ENCODE peak calls at places on chromosomes 11 and 22, in nine cellular contexts. Y is CD8-positive, alpha-beta T cell; R is RWPE1; Z is A549; W is PC-3; A is stomach; D is right lobe of liver; O is endothelial cell of umbilical vein; F is fibroblast of lung. X is an unnamed sample.

GRCh38 chr11:68146010-68146540 is 24.9 kb upstream of the CHKA start:
- DNase-seq in Y (no peak), R (no peak), Z (peak; percentile 49), W (peak; percentile 77), A (peak; percentile 99), D (peak; percentile 97), O (peak; percentile 55), F (peak; percentile 19), X (no peak)

GRCh38 chr11:119493712-119494111 is 70.7 kb upstream of the THY1 start:
- DNase-seq in Y (no peak), R (peak; percentile 27), Z (no peak), W (peak; percentile 69), A (peak; percentile 39), D (no peak), O (peak; percentile 13), F (peak; percentile 26), X (no peak)

GRCh38 chr11:58742981-58743880 is 11.5 kb upstream of the GLYAT start:
- DNase-seq in Y (no peak), R (no peak), Z (no peak), W (no peak), A (no peak), D (no peak), O (no peak), F (no peak), X (no peak)

GRCh38 chr11:12029738-12030363 is 21.4 kb upstream of the DKK3 start:
- DNase-seq in Y (no peak), R (peak; percentile 44), Z (no peak), W (peak; percentile 89), A (no peak), D (no peak), O (peak; percentile 52), F (peak; percentile 55), X (no peak)

GRCh38 chr11:28730336-28730735 is 622.1 kb downstream of the METTL15 start:
- DNase-seq in Y (no peak), R (peak; percentile 15), Z (no peak), W (peak; percentile 44), A (no peak), D (no peak), O (no peak), F (no peak), X (no peak)

GRCh38 chr11:45290586-45290985 is 4.4 kb upstream of the SYT13 start:
- DNase-seq in Y (no peak), R (no peak), Z (no peak), W (no peak), A (no peak), D (no peak), O (no peak), F (no peak), X (no peak)

GRCh38 chr11:58318532-58318931 is 40.3 kb downstream of the OR5B17 start:
- DNase-seq in Y (no peak), R (no peak), Z (no peak), W (no peak), A (no peak), D (no peak), O (no peak), F (peak; percentile 15), X (no peak)

GRCh38 chr11:117073539-117073938 is 24.7 kb downstream of the SIK3 start:
- DNase-seq in Y (no peak), R (no peak), Z (no peak), W (no peak), A (no peak), D (no peak), O (no peak), F (no peak), X (no peak)

GRCh38 chr22:47090591-47091240 is 328.3 kb downstream of the TBC1D22A start:
- DNase-seq in Y (peak; percentile 34), R (no peak), Z (no peak), W (no peak), A (no peak), D (no peak), O (peak; percentile 22), F (peak; percentile 47), X (no peak)

GRCh38 chr11:119204066-119204465 is 2.1 kb upstream of the CBL start:
- DNase-seq in Y (no peak), R (no peak), Z (no peak), W (no peak), A (no peak), D (no peak), O (no peak), F (no peak), X (no peak)

GRCh38 chr11:119205080-119205479 is 1.1 kb upstream of the CBL start:
- DNase-seq in Y (no peak), R (no peak), Z (no peak), W (no peak), A (no peak), D (peak; percentile 46), O (no peak), F (no peak), X (no peak)

GRCh38 chr11:134725939-134726639 is 314.0 kb upstream of the B3GAT1 start:
- DNase-seq in Y (no peak), R (peak; percentile 49), Z (peak; percentile 4), W (peak; percentile 33), A (peak; percentile 48), D (no peak), O (no peak), F (no peak), X (no peak)

GRCh38 chr22:37641251-37641949 is 1.9 kb downstream of the SH3BP1 start:
- DNase-seq in Y (no peak), R (no peak), Z (no peak), W (no peak), A (no peak), D (peak; percentile 22), O (no peak), F (no peak), X (no peak)

GRCh38 chr11:64334764-64335741 is 5.0 kb upstream of the CCDC88B start:
- DNase-seq in Y (no peak), R (peak; percentile 98), Z (peak; percentile 97), W (peak; percentile 100), A (peak; percentile 57), D (no peak), O (peak; percentile 39), F (peak; percentile 82), X (no peak)

DNA sequence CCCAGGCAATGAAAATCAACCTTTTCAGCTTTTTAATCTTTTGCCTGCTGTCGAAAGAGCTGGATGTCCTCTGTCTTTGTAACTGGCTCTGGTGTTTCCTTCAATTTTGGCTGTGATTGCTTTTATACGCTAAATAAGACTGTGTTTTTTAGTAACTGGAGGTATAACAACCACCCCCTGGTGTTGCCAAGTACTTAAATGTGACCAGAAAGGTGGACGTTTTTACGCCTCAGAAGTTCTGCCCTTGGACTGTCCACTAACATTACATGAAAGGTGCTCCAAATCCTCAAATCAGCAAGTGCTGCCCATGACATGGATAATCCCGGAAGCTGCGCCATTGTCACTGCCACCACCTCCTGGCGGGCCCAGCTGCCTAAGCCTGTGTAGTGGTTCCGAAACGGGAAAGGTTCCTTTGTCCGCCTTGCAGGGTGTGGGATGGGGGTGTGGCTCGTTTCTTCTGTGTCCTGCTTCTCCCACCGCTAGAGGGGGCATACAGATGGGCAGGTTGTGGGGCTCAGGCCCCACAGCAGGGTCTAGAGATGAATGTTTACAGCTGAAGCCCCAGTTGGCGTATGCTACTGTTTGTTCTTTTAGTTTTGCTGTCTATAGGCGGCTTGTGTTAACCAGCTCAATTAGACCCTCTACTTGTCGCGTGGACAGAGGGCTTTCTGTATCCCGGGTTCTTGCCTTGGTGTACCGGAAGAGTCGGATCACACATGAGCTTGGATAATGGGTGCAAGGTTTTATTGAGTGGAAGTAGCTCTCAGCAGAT is 82.2 kb upstream of the SEPTIN5 start:
- DNase-seq in Y (peak; percentile 13), R (peak; percentile 22), Z (peak; percentile 46), W (peak; percentile 31), A (no peak), D (no peak), O (peak; percentile 53), F (peak; percentile 37), X (no peak)
- TF ChIP-seq CTCF in Y (no peak), R (peak; percentile 64), Z (peak; percentile 36), W (peak; percentile 55), A (no peak), D (no peak), O (peak; percentile 76), F (peak; percentile 41), X (no peak)

GRCh38 chr11:74008373-74009229 is at the start of gene UCP3:
- DNase-seq in Y (no peak), R (no peak), Z (no peak), W (no peak), A (no peak), D (no peak), O (no peak), F (no peak), X (no peak)

GRCh38 chr11:74009230-74009547 is 304 bp upstream of the UCP3 start:
- DNase-seq in Y (no peak), R (no peak), Z (no peak), W (no peak), A (no peak), D (no peak), O (no peak), F (no peak), X (no peak)

GRCh38 chr11:74006743-74007304 is 2.1 kb downstream of the UCP3 start:
- DNase-seq in Y (no peak), R (no peak), Z (no peak), W (no peak), A (no peak), D (no peak), O (no peak), F (no peak), X (no peak)

GRCh38 chr11:74005721-74006517 is 3.0 kb downstream of the UCP3 start:
- DNase-seq in Y (no peak), R (no peak), Z (no peak), W (no peak), A (no peak), D (no peak), O (no peak), F (no peak), X (no peak)

DNA sequence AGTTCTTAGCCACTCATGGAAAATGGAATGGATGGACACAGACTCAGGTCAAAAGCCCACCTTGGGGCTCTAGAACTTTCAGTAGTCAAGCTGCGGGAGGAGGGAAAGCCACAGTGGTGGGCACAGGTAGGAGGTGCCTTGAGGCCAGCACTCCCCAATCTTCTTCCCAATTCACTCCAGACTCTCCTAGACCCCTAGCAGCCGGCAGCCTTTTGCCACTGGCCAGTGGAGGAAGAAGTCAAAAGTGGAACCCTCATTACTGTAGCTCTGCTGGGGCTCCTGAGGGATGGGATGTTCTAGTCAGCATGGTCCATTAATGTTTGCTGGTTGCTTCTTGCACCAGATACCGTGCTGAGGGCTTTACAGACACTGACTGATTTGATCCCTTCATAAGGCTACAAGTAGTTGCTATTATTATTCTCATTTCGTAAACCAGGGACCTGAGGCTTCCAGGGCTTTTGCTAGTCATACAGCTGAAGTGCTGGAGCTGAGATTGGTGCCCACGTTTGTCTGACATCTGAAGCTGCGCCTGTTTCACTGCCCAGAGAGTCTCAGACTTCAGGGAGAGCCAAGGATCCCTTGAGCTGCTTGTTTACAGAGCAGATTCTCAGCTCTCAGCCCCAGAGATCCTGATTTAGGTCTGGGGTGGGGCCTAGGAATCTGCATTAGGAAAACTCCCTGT is 1.1 kb downstream of the UCP3 start:
- DNase-seq in Y (no peak), R (no peak), Z (no peak), W (no peak), A (no peak), D (no peak), O (no peak), F (no peak), X (no peak)
- H3K27ac ChIP-seq in Y (no peak overlapping the region), R (no peak overlapping the region), Z (no peak overlapping the region), W (no peak overlapping the region), A (no peak overlapping the region), D (no peak overlapping the region), O (no peak overlapping the region), F (no peak overlapping the region), X (no peak overlapping the region)

GRCh38 chr11:133476570-133477262 is 55.6 kb downstream of the OPCML start:
- DNase-seq in Y (no peak), R (no peak), Z (no peak), W (no peak), A (no peak), D (no peak), O (no peak), F (no peak), X (no peak)
- TF ChIP-seq CTCF in Y (no peak), R (no peak), Z (no peak), W (no peak), A (no peak), D (no peak), O (no peak), F (no peak), X (no peak)

GRCh38 chr22:17436981-17437410 is 67.7 kb downstream of the CECR2 start:
- DNase-seq in Y (no peak), R (no peak), Z (no peak), W (no peak), A (no peak), D (no peak), O (no peak), F (no peak), X (no peak)
- H3K27ac ChIP-seq in Y (no peak overlapping the region), R (no peak overlapping the region), Z (no peak overlapping the region), W (no peak overlapping the region), A (no peak overlapping the region), D (no peak overlapping the region), O (no peak overlapping the region), F (no peak overlapping the region), X (peak overlapping the region; percentile 13)